ENCODE peak calls at places on chromosomes 2 and 18, in five cellular contexts. R is HepG2, C is K562, B is GM12878, N is IMR-90. W is an unnamed sample.

GRCh38 chr2:26184555-26185303 is 11.8 kb downstream of the GAREM2 start:
- DNase-seq in C (peak), B (peak), N (peak), R (no peak), W (peak)

GRCh38 chr18:21548647-21549046 is 51.9 kb downstream of the ESCO1 start:
- DNase-seq in N (no peak), C (no peak), R (no peak), B (no peak), W (no peak)

GRCh38 chr18:13584826-13585225 is 141.5 kb downstream of the FAM210A start:
- DNase-seq in N (no peak), B (no peak), C (peak), R (no peak), W (no peak)

GRCh38 chr18:13302611-13303267 is 84.2 kb downstream of the LDLRAD4 start:
- DNase-seq in N (no peak), R (no peak), B (no peak), C (no peak), W (no peak)

GRCh38 chr2:180910831-180911665 is 69.4 kb upstream of the UBE2E3 start:
- DNase-seq in R (no peak), C (no peak), B (no peak), N (peak), W (no peak)

GRCh38 chr2:240747256-240747655 is 55.6 kb downstream of the AQP12A start:
- DNase-seq in N (no peak), R (no peak), C (no peak), B (no peak), W (no peak)

GRCh38 chr18:47345996-47346395 is 94.5 kb upstream of the SKOR2 start:
- DNase-seq in R (no peak), B (no peak), N (no peak), C (no peak), W (no peak)

GRCh38 chr18:79876497-79876896 is 75.0 kb downstream of the SLC66A2 start:
- DNase-seq in C (no peak), B (no peak), N (no peak), R (no peak), W (no peak)

GRCh38 chr2:236935656-236936445 is 149.8 kb upstream of the COPS8 start:
- DNase-seq in R (no peak), B (no peak), C (no peak), N (no peak), W (no peak)

GRCh38 chr2:49940616-49941015 is 786.3 kb upstream of the FSHR start:
- DNase-seq in B (no peak), C (no peak), N (no peak), R (no peak), W (no peak)

GRCh38 chr18:22813648-22814328 is 119.3 kb upstream of the RBBP8 start:
- DNase-seq in B (no peak), R (peak), C (peak), N (peak), W (peak)

GRCh38 chr2:224098473-224098872 is 59.4 kb upstream of the SERPINE2 start:
- DNase-seq in C (no peak), B (no peak), R (no peak), N (no peak), W (no peak)

GRCh38 chr2:30224147-30224546 is 7.2 kb upstream of the LBH start:
- DNase-seq in N (no peak), R (no peak), B (no peak), C (no peak), W (no peak)

GRCh38 chr18:25310045-25310444 is 41.9 kb downstream of the ZNF521 start:
- DNase-seq in B (no peak), N (peak), C (no peak), R (no peak), W (no peak)

GRCh38 chr2:234496835-234497591 is at the start of gene ARL4C:
- DNase-seq in C (peak), R (peak), B (no peak), N (peak), W (no peak)

GRCh38 chr2:45851576-45852304 is 200.3 kb downstream of the PRKCE start:
- DNase-seq in C (no peak), N (peak), B (no peak), R (no peak), W (peak)

GRCh38 chr18:3932285-3932684 is 482.3 kb downstream of the TGIF1 start:
- DNase-seq in C (no peak), B (no peak), R (no peak), N (no peak), W (no peak)

GRCh38 chr2:174051039-174051438 is 85.9 kb upstream of the SP3 start:
- DNase-seq in R (no peak), B (no peak), C (no peak), N (no peak), W (no peak)

GRCh38 chr2:10132596-10132995 is 10.1 kb downstream of the RRM2 start:
- DNase-seq in N (no peak), C (no peak), B (no peak), R (no peak), W (no peak)

GRCh38 chr2:3741867-3742602 is 38.7 kb downstream of the DCDC2C start:
- DNase-seq in B (no peak), N (no peak), C (no peak), R (no peak), W (no peak)

GRCh38 chr2:128317186-128317897 is 1.3 kb downstream of the HS6ST1 start:
- DNase-seq in R (peak), N (no peak), C (no peak), B (peak), W (no peak)

GRCh38 chr18:79396431-79397287 is 929 bp downstream of the NFATC1 start:
- DNase-seq in R (no peak), B (no peak), C (peak), N (peak), W (no peak)

GRCh38 chr2:107094450-107094986 is 208.6 kb upstream of the ST6GAL2 start:
- DNase-seq in N (no peak), C (no peak), B (no peak), R (no peak), W (no peak)

GRCh38 chr18:44170208-44170880 is 510.3 kb upstream of the SETBP1 start:
- DNase-seq in B (no peak), C (no peak), N (no peak), R (no peak), W (no peak)

GRCh38 chr2:150441226-150441625 is 46.2 kb downstream of the RND3 start:
- DNase-seq in C (no peak), B (no peak), R (no peak), N (no peak), W (no peak)

GRCh38 chr2:150442484-150442883 is 45.0 kb downstream of the RND3 start:
- DNase-seq in R (no peak), B (no peak), C (no peak), N (no peak), W (no peak)

DNA sequence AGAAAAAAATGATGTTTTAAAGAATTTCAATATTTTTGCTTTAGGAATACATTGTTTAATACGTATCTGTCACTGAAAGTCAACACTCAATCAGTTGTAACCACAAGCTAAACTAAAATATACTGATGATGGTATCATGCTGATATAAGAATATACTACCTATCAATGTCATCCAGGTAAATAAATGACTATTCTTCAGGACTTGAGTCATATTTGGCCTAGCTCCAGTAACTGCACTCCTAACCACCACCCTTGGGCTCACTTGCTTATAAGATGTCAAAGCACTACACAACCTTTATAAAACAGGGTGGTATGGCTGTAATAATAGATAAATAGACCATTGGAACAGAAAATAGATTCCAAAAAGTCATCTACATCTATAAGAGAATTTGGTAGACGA is 48.8 kb downstream of the RND3 start:
- DNase-seq in B (no peak), C (no peak), R (no peak), N (no peak), W (no peak)
- TF ChIP-seq RFX5 in B (no peak), C (no peak), R (no peak), N (no peak), W (no peak)

DNA sequence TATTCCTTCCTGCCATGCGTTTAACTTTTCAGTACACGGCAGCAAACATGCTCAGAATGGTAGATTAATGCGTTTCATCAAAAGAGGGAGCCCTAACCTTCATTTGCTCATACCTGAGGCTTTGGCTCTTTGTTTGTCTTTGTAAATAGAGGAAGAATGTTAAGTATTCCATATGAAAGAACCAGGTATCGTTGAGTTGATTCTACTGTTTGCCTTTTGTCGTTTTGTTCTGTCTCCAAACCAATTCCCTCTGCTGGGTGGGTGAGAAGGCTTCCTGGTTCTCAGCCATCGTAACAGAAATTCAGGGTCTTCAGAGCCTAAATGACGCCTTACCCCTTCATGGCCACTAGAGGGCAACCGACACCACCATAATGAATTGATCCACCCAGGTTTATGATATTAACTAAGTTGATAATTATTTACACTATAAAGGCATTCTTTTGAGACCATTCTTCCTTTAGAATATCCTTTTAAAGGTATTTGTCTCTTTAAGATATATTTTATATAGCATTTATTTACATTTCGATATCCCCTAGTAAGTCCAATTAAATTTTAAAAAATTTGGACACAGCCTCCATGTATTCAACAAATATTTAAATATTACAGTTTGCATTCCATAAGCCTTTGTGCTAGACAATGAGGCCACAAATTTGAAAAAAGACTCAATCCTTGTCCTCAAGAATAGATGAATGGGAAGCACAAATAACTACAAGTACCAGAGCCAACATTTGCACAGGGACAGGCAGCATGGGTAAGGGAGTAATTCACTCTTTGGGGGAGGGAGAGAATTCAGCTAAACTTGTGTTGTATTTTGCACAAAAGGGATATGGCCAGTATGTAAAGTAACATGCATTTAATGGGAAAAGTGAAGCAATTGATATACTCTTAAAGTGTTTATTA is 48.1 kb downstream of the TIMM21 start:
- DNase-seq in R (peak), B (peak), C (peak), N (peak), W (peak)
- TF ChIP-seq BHLHE40 in R (no peak), B (no peak), C (no peak), N (no peak), W (no peak)

GRCh38 chr2:101975171-101975870 is 16.4 kb upstream of the IL1R2 start:
- DNase-seq in C (no peak), N (no peak), R (no peak), B (no peak), W (no peak)
- TF ChIP-seq RFX5 in C (no peak), N (no peak), R (no peak), B (no peak), W (no peak)

GRCh38 chr2:113103958-113104627 is 23.3 kb upstream of the IL1RN start:
- DNase-seq in C (no peak), R (no peak), N (no peak), B (no peak), W (no peak)

GRCh38 chr2:113102133-113102532 is 25.3 kb upstream of the IL1RN start:
- DNase-seq in C (no peak), B (no peak), N (no peak), R (no peak), W (no peak)

GRCh38 chr2:113103277-113103676 is 24.1 kb upstream of the IL1RN start:
- DNase-seq in B (no peak), R (no peak), N (no peak), C (no peak), W (no peak)

GRCh38 chr2:113105047-113105446 is 22.4 kb upstream of the IL1RN start:
- DNase-seq in R (no peak), B (no peak), N (peak), C (peak), W (peak)
- TF ChIP-seq BHLHE40 in R (no peak), B (no peak), N (no peak), C (no peak), W (no peak)

GRCh38 chr2:189440644-189440946 is 679 bp upstream of the WDR75 start:
- DNase-seq in N (no peak), C (no peak), B (no peak), R (no peak), W (no peak)

GRCh38 chr2:189442468-189442867 is 1.2 kb downstream of the WDR75 start:
- DNase-seq in C (no peak), B (no peak), R (no peak), N (no peak), W (no peak)

GRCh38 chr2:189439342-189439741 is 1.9 kb upstream of the WDR75 start:
- DNase-seq in N (no peak), R (peak), C (no peak), B (no peak), W (peak)

GRCh38 chr2:189441709-189442074 is 418 bp downstream of the WDR75 start:
- DNase-seq in B (no peak), C (no peak), R (no peak), N (no peak), W (peak)

DNA sequence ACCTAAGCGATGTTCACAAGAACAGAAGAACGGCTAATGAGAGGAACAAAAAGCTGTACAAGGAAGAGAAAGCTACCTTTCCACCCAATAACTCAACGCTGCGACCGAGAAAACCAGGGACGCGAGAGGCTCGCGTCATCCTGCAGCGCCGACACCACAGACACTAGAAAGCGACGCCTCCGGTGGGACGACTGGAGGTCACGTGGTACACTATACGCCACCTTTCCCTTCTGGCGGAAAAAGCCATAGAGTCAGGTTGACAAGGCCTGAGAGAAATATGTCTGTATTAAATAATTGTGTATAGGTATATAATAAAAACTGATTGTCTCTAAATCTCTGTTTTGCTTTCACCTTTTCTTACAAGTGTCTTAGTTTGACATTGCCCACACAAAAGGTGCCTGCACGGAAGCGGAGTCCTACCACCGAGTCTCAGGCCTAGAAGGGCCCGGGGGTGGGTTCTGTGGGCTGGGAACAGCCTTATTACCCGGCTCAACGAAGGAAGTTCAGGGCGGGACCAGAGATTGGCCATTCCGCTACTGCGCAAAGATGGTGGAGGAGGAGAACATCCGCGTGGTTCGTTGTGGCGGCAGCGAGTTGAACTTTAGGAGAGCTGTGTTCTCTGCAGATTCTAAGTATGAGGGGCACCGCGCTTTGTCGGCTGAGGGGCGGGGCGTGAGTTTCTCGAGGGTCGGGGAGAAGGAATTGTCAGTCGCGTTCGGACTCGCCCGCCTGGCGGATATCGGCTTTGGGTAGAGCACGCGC is at the start of gene WDR75:
- DNase-seq in C (peak), R (peak), N (peak), B (peak), W (peak)
- TF ChIP-seq RFX5 in C (no peak), R (peak), N (no peak), B (peak), W (no peak)

DNA sequence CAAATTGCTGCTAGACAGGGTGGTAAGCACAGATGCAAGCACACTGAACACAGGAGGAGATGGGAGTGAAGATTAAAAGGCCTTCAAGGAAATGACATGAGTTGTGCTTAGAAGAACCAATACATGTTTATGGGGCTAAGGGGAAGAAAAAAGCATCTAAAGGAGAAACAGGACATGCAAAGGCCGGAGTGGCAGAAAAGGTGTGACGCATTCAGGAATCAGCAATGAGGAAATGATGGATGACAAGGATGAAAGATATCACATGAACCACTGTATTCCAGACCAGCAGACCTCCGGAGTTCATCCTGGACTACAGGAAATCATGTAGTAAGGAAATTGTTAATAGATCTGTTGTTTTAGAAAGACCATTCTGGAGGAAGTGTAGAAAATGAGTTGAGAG is 42.8 kb downstream of the PPP4R1 start:
- DNase-seq in R (no peak), B (no peak), C (no peak), N (no peak), W (no peak)
- TF ChIP-seq BHLHE40 in R (no peak), B (no peak), C (no peak), N (no peak), W (no peak)

DNA sequence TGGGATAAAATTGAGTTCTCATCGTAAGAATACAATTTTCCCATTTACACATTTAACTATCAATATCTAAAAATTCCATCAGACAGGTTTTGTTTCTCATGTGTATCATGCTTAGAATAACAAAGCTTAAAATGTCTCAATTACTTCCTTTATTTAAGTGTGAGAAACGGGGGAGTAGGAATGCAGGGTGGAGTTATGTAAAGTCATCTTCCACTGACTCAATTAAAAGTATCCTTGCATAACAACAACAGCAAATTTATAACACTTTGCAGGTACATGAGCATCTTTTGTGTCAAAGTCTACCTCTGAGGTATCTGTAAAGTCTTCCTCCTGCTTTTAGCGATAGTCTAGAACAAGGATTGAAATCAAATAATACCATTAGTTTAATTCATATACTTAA is 327.1 kb downstream of the EPHA4 start:
- DNase-seq in N (no peak), B (no peak), C (no peak), R (no peak), W (no peak)
- TF ChIP-seq RFX5 in N (no peak), B (no peak), C (no peak), R (no peak), W (no peak)